ENCODE peak calls at places on chromosomes 5 and 9, in eight cellular contexts. One of them, this sample, is unnamed.

GRCh38 chr5:55897905-55898304 is 46.7 kb downstream of the IL31RA start:
- DNase-seq in ascending aorta: no peak
- DNase-seq in spleen: no peak
- DNase-seq in Caco-2: no peak
- DNase-seq in CD8-positive, alpha-beta T cell: no peak
- DNase-seq in PC-9: no peak
- DNase-seq in cardiac muscle cell: peak; percentile 96
- DNase-seq in upper lobe of right lung: no peak
- DNase-seq in this sample: no peak

GRCh38 chr9:77386187-77386586 is 208.9 kb downstream of the VPS13A start:
- DNase-seq in PC-9: no peak
- DNase-seq in upper lobe of right lung: no peak
- DNase-seq in CD8-positive, alpha-beta T cell: no peak
- DNase-seq in ascending aorta: no peak
- DNase-seq in cardiac muscle cell: no peak
- DNase-seq in spleen: no peak
- DNase-seq in Caco-2: no peak
- DNase-seq in this sample: no peak

GRCh38 chr5:98902733-98903132 is 26.1 kb downstream of the CHD1 start:
- DNase-seq in upper lobe of right lung: no peak
- DNase-seq in spleen: no peak
- DNase-seq in Caco-2: no peak
- DNase-seq in ascending aorta: no peak
- DNase-seq in PC-9: no peak
- DNase-seq in CD8-positive, alpha-beta T cell: no peak
- DNase-seq in cardiac muscle cell: peak; percentile 25
- DNase-seq in this sample: no peak

GRCh38 chr5:122723606-122724352 is 51.1 kb upstream of the SNX2 start:
- DNase-seq in upper lobe of right lung: no peak
- DNase-seq in Caco-2: no peak
- DNase-seq in PC-9: no peak
- DNase-seq in CD8-positive, alpha-beta T cell: no peak
- DNase-seq in spleen: no peak
- DNase-seq in ascending aorta: no peak
- DNase-seq in cardiac muscle cell: peak; percentile 50
- DNase-seq in this sample: no peak

GRCh38 chr9:5721279-5722087 is 92.6 kb downstream of the RIC1 start:
- DNase-seq in PC-9: no peak
- DNase-seq in cardiac muscle cell: no peak
- DNase-seq in upper lobe of right lung: no peak
- DNase-seq in spleen: no peak
- DNase-seq in CD8-positive, alpha-beta T cell: no peak
- DNase-seq in ascending aorta: no peak
- DNase-seq in Caco-2: no peak
- DNase-seq in this sample: no peak

GRCh38 chr5:97167435-97167834 is 15.6 kb downstream of the RIOK2 start:
- DNase-seq in Caco-2: no peak
- DNase-seq in cardiac muscle cell: no peak
- DNase-seq in CD8-positive, alpha-beta T cell: no peak
- DNase-seq in PC-9: no peak
- DNase-seq in upper lobe of right lung: no peak
- DNase-seq in spleen: no peak
- DNase-seq in ascending aorta: no peak
- DNase-seq in this sample: no peak

GRCh38 chr9:87875839-87876545 is 6.7 kb upstream of the SPATA31E1 start:
- DNase-seq in ascending aorta: no peak
- DNase-seq in PC-9: no peak
- DNase-seq in upper lobe of right lung: no peak
- DNase-seq in CD8-positive, alpha-beta T cell: no peak
- DNase-seq in spleen: peak; percentile 61
- DNase-seq in Caco-2: no peak
- DNase-seq in cardiac muscle cell: no peak
- DNase-seq in this sample: peak; percentile 16

GRCh38 chr9:131923766-131924165 is 155.9 kb downstream of the MED27 start:
- DNase-seq in CD8-positive, alpha-beta T cell: no peak
- DNase-seq in cardiac muscle cell: no peak
- DNase-seq in Caco-2: no peak
- DNase-seq in spleen: no peak
- DNase-seq in PC-9: no peak
- DNase-seq in upper lobe of right lung: no peak
- DNase-seq in ascending aorta: no peak
- DNase-seq in this sample: no peak

GRCh38 chr9:98120476-98120875 is 1.5 kb upstream of the TRIM14 start:
- DNase-seq in ascending aorta: no peak
- DNase-seq in PC-9: no peak
- DNase-seq in cardiac muscle cell: no peak
- DNase-seq in CD8-positive, alpha-beta T cell: no peak
- DNase-seq in upper lobe of right lung: no peak
- DNase-seq in spleen: no peak
- DNase-seq in Caco-2: peak; percentile 57
- DNase-seq in this sample: peak; percentile 76

GRCh38 chr9:17807670-17808282 is 228.9 kb downstream of the SH3GL2 start:
- DNase-seq in Caco-2: no peak
- DNase-seq in spleen: no peak
- DNase-seq in cardiac muscle cell: no peak
- DNase-seq in upper lobe of right lung: no peak
- DNase-seq in CD8-positive, alpha-beta T cell: no peak
- DNase-seq in PC-9: no peak
- DNase-seq in ascending aorta: no peak
- DNase-seq in this sample: peak; percentile 66

GRCh38 chr9:8019636-8020035 is 220.1 kb upstream of the DMAC1 start:
- DNase-seq in upper lobe of right lung: no peak
- DNase-seq in cardiac muscle cell: no peak
- DNase-seq in ascending aorta: no peak
- DNase-seq in PC-9: no peak
- DNase-seq in CD8-positive, alpha-beta T cell: no peak
- DNase-seq in Caco-2: no peak
- DNase-seq in spleen: no peak
- DNase-seq in this sample: no peak
- H3K9me3 ChIP-seq in upper lobe of right lung: no peaks in the 10 kb centered on the region
- H3K9me3 ChIP-seq in cardiac muscle cell: no peaks in the 10 kb centered on the region
- H3K9me3 ChIP-seq in ascending aorta: no peaks in the 10 kb centered on the region
- H3K9me3 ChIP-seq in PC-9: no peaks in the 10 kb centered on the region
- H3K9me3 ChIP-seq in CD8-positive, alpha-beta T cell: no peaks in the 10 kb centered on the region
- H3K9me3 ChIP-seq in Caco-2: no peaks in the 10 kb centered on the region
- H3K9me3 ChIP-seq in spleen: peaks cover 12% of the 10 kb centered on the region
- H3K9me3 ChIP-seq in this sample: no peaks in the 10 kb centered on the region

GRCh38 chr9:138022121-138022741 is 144.6 kb downstream of the CACNA1B start:
- DNase-seq in spleen: peak; percentile 70
- DNase-seq in PC-9: no peak
- DNase-seq in cardiac muscle cell: peak; percentile 2
- DNase-seq in ascending aorta: no peak
- DNase-seq in upper lobe of right lung: peak; percentile 61
- DNase-seq in Caco-2: peak; percentile 37
- DNase-seq in CD8-positive, alpha-beta T cell: no peak
- DNase-seq in this sample: no peak

GRCh38 chr9:138024831-138025291 is 147.3 kb downstream of the CACNA1B start:
- DNase-seq in upper lobe of right lung: no peak
- DNase-seq in CD8-positive, alpha-beta T cell: no peak
- DNase-seq in cardiac muscle cell: no peak
- DNase-seq in spleen: peak; percentile 43
- DNase-seq in ascending aorta: no peak
- DNase-seq in PC-9: no peak
- DNase-seq in Caco-2: no peak
- DNase-seq in this sample: peak; percentile 8

GRCh38 chr9:138022756-138023393 is 145.3 kb downstream of the CACNA1B start:
- DNase-seq in ascending aorta: no peak
- DNase-seq in spleen: peak; percentile 54
- DNase-seq in upper lobe of right lung: peak; percentile 47
- DNase-seq in CD8-positive, alpha-beta T cell: no peak
- DNase-seq in cardiac muscle cell: no peak
- DNase-seq in PC-9: no peak
- DNase-seq in Caco-2: no peak
- DNase-seq in this sample: no peak

GRCh38 chr9:138024131-138024530 is 146.5 kb downstream of the CACNA1B start:
- DNase-seq in CD8-positive, alpha-beta T cell: no peak
- DNase-seq in Caco-2: no peak
- DNase-seq in PC-9: no peak
- DNase-seq in ascending aorta: no peak
- DNase-seq in cardiac muscle cell: no peak
- DNase-seq in spleen: peak; percentile 43
- DNase-seq in upper lobe of right lung: peak; percentile 48
- DNase-seq in this sample: no peak

DNA sequence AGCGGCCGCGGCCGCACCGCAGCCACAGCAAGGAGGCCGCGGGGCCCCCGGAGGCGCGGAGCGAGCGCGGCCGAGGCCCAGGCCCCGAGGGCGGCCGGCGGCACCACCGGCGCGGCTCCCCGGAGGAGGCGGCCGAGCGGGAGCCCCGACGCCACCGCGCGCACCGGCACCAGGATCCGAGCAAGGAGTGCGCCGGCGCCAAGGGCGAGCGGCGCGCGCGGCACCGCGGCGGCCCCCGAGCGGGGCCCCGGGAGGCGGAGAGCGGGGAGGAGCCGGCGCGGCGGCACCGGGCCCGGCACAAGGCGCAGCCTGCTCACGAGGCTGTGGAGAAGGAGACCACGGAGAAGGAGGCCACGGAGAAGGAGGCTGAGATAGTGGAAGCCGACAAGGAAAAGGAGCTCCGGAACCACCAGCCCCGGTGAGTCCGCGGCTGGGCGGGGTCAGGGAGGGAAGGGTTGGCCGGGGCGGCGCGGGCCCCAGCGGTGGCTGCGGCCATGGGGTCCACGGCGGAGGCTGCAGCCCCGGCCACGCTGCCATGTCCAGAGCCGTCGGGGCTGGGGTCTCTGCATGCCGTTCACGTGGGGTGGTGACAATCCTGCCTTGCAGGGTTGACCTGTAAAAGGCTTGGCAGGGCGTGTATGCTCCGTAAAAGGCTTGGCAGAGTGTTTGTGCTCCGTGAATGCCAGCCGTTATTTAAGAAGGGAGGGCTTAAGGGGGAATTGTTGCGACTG is 146.0 kb downstream of the CACNA1B start:
- DNase-seq in PC-9: no peak
- DNase-seq in Caco-2: no peak
- DNase-seq in cardiac muscle cell: no peak
- DNase-seq in CD8-positive, alpha-beta T cell: no peak
- DNase-seq in upper lobe of right lung: peak; percentile 52
- DNase-seq in spleen: no peak
- DNase-seq in ascending aorta: no peak
- DNase-seq in this sample: no peak
- H3K4me3 ChIP-seq in PC-9: no peak overlapping the region
- H3K4me3 ChIP-seq in Caco-2: peak overlapping the region; percentile 38
- H3K4me3 ChIP-seq in cardiac muscle cell: no peak overlapping the region
- H3K4me3 ChIP-seq in CD8-positive, alpha-beta T cell: no peak overlapping the region
- H3K4me3 ChIP-seq in upper lobe of right lung: no peak overlapping the region
- H3K4me3 ChIP-seq in spleen: no peak overlapping the region
- H3K4me3 ChIP-seq in ascending aorta: no peak overlapping the region
- H3K4me3 ChIP-seq in this sample: no peak overlapping the region

DNA sequence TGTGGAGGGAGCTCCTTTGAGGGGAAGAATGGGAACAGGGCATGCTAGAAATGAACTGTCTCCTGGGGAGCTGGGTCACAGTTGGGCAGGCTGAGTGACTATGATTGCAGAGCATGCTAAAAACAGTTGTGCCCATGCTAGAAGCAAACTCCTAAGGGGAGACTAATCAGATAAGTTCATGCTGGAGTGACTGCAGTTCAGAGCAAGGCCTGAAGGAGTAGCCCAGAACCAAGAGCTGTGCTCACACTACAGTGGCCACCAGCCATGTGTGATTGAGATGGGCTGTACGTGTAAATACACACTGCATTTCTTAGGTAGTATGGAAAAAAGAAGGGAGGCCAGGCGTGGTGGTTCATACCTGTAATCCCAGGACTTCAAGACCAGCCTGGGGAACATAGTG is 10.3 kb upstream of the AK1 start:
- DNase-seq in CD8-positive, alpha-beta T cell: no peak
- DNase-seq in cardiac muscle cell: no peak
- DNase-seq in ascending aorta: no peak
- DNase-seq in spleen: no peak
- DNase-seq in PC-9: no peak
- DNase-seq in Caco-2: no peak
- DNase-seq in upper lobe of right lung: no peak
- DNase-seq in this sample: no peak
- TF ChIP-seq CTCF in CD8-positive, alpha-beta T cell: no peak
- TF ChIP-seq CTCF in cardiac muscle cell: no peak
- TF ChIP-seq CTCF in ascending aorta: no peak
- TF ChIP-seq CTCF in spleen: no peak
- TF ChIP-seq CTCF in PC-9: peak; percentile 37
- TF ChIP-seq CTCF in Caco-2: no peak
- TF ChIP-seq CTCF in upper lobe of right lung: no peak
- TF ChIP-seq CTCF in this sample: no peak

GRCh38 chr9:21833090-21833801 is 30.8 kb downstream of the MTAP start:
- DNase-seq in CD8-positive, alpha-beta T cell: no peak
- DNase-seq in Caco-2: no peak
- DNase-seq in ascending aorta: no peak
- DNase-seq in spleen: peak; percentile 84
- DNase-seq in upper lobe of right lung: no peak
- DNase-seq in cardiac muscle cell: no peak
- DNase-seq in PC-9: no peak
- DNase-seq in this sample: no peak

GRCh38 chr9:21840647-21841046 is 38.2 kb downstream of the MTAP start:
- DNase-seq in PC-9: no peak
- DNase-seq in Caco-2: no peak
- DNase-seq in ascending aorta: no peak
- DNase-seq in CD8-positive, alpha-beta T cell: no peak
- DNase-seq in spleen: no peak
- DNase-seq in cardiac muscle cell: no peak
- DNase-seq in upper lobe of right lung: no peak
- DNase-seq in this sample: no peak

GRCh38 chr9:21835111-21835510 is 32.7 kb downstream of the MTAP start:
- DNase-seq in ascending aorta: no peak
- DNase-seq in upper lobe of right lung: no peak
- DNase-seq in cardiac muscle cell: no peak
- DNase-seq in Caco-2: no peak
- DNase-seq in PC-9: no peak
- DNase-seq in CD8-positive, alpha-beta T cell: no peak
- DNase-seq in spleen: no peak
- DNase-seq in this sample: no peak

GRCh38 chr9:21837501-21837900 is 35.1 kb downstream of the MTAP start:
- DNase-seq in spleen: no peak
- DNase-seq in upper lobe of right lung: no peak
- DNase-seq in ascending aorta: no peak
- DNase-seq in Caco-2: no peak
- DNase-seq in CD8-positive, alpha-beta T cell: no peak
- DNase-seq in PC-9: no peak
- DNase-seq in cardiac muscle cell: no peak
- DNase-seq in this sample: no peak

DNA sequence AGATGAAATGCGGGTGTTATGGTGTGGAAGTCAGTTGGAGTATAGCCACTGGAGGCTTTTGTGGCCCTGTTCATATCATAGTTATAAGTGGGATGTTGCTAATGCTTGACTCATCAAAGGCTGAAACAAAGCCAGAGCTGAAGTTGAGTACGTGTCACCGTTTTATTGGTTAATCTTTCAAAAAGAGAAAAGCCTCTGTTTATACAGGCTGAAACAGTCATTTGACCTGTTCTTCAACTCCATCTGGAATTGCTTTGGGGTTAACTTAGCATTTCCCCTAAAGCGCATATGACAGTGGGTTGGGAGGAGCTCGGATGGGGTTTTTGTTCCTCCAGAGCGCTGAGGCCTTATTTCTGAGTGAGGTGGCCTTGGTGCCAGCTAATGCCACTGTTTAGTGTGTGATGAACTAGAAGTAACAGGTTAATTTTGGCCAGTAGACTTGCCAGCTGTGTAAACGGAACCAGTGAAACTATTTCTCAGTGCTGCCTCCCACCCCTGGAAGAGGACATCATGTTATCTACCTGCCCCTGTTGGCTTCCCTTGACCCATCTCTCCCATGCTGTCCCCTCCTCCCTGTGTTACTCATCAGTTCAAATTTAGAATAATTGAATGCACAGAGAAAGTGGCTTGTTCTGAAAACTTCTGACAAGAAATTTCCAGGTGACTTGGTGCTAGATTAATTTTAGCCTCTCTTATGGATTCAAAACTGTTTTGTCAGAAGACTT is 34.2 kb downstream of the MTAP start:
- DNase-seq in upper lobe of right lung: no peak
- DNase-seq in cardiac muscle cell: peak; percentile 95
- DNase-seq in ascending aorta: no peak
- DNase-seq in Caco-2: no peak
- DNase-seq in spleen: no peak
- DNase-seq in CD8-positive, alpha-beta T cell: no peak
- DNase-seq in PC-9: peak; percentile 65
- DNase-seq in this sample: no peak
- H3K9me3 ChIP-seq in upper lobe of right lung: no peaks in the 10 kb centered on the region
- H3K9me3 ChIP-seq in cardiac muscle cell: no peaks in the 10 kb centered on the region
- H3K9me3 ChIP-seq in ascending aorta: no peaks in the 10 kb centered on the region
- H3K9me3 ChIP-seq in Caco-2: no peaks in the 10 kb centered on the region
- H3K9me3 ChIP-seq in spleen: no peaks in the 10 kb centered on the region
- H3K9me3 ChIP-seq in CD8-positive, alpha-beta T cell: no peaks in the 10 kb centered on the region
- H3K9me3 ChIP-seq in PC-9: peaks cover 14% of the 10 kb centered on the region
- H3K9me3 ChIP-seq in this sample: no peaks in the 10 kb centered on the region